ENCODE peak calls at places on chromosomes 7 and 10, in nine cellular contexts. E, Z, O, R, X, I, H, P and N are unnamed samples.
A peak's percentile ranks its signal among the peaks of the same experiment; 100 is the strongest.

GRCh38 chr7:44224216-44224950 is 23.6 kb downstream of the YKT6 start:
- DNase-seq in R (peak; percentile 34), Z (peak; percentile 6), O (no peak), X (no peak), E (peak; percentile 34), I (no peak), H (no peak), P (no peak), N (peak; percentile 36)

GRCh38 chr10:132158122-132158741 is 28.5 kb upstream of the DPYSL4 start:
- DNase-seq in X (no peak), O (no peak), R (no peak), Z (no peak), E (no peak), P (no peak), I (no peak), H (no peak), N (no peak)

GRCh38 chr10:97861351-97861750 is 11.7 kb downstream of the GOLGA7B start:
- DNase-seq in Z (no peak), P (no peak), I (peak; percentile 55), X (no peak), O (peak; percentile 93), H (no peak), E (peak; percentile 85), R (no peak), N (peak; percentile 93)

GRCh38 chr10:32372000-32372875 is 25.3 kb upstream of the EPC1 start:
- DNase-seq in I (no peak), O (no peak), Z (no peak), E (no peak), H (no peak), P (no peak), R (no peak), X (no peak), N (no peak)

GRCh38 chr7:71372991-71373390 is 241.0 kb downstream of the GALNT17 start:
- DNase-seq in X (no peak), I (no peak), O (no peak), P (no peak), Z (no peak), H (no peak), R (no peak), E (no peak), N (no peak)

GRCh38 chr10:53403688-53404087 is 631.1 kb upstream of the MBL2 start:
- DNase-seq in R (peak; percentile 56), X (peak; percentile 14), O (no peak), Z (peak; percentile 76), E (peak; percentile 58), I (peak; percentile 37), H (no peak), P (peak; percentile 28), N (no peak)

GRCh38 chr7:150380463-150380862 is 1.3 kb downstream of the ZNF775 start:
- DNase-seq in H (no peak), X (no peak), P (no peak), I (no peak), Z (no peak), R (no peak), O (no peak), E (no peak), N (no peak)

GRCh38 chr7:17640730-17641377 is 299.4 kb downstream of the SNX13 start:
- DNase-seq in I (peak; percentile 42), E (peak; percentile 60), R (no peak), P (no peak), Z (no peak), X (no peak), O (peak; percentile 18), H (no peak), N (no peak)

GRCh38 chr10:132059760-132060508 is 5.8 kb upstream of the JAKMIP3 start:
- DNase-seq in Z (no peak), R (no peak), H (peak; percentile 21), O (no peak), I (no peak), P (no peak), X (no peak), E (no peak), N (peak; percentile 46)

GRCh38 chr7:140003913-140004382 is 58.8 kb downstream of the PARP12 start:
- DNase-seq in H (no peak), X (peak; percentile 19), R (no peak), P (no peak), E (peak; percentile 68), O (peak; percentile 80), I (peak; percentile 69), Z (no peak), N (peak; percentile 49)

GRCh38 chr7:101216860-101217387 is 457 bp downstream of the PLOD3 start:
- DNase-seq in R (no peak), E (no peak), I (no peak), H (no peak), Z (no peak), O (no peak), X (no peak), P (peak; percentile 65), N (peak; percentile 16)

GRCh38 chr7:151838861-151839381 is 38.0 kb downstream of the PRKAG2 start:
- DNase-seq in E (peak; percentile 31), Z (peak; percentile 47), X (peak; percentile 35), R (peak; percentile 73), P (peak; percentile 27), H (no peak), I (no peak), O (no peak), N (no peak)

GRCh38 chr10:69634759-69635425 is 4.8 kb downstream of the FAM241B start:
- DNase-seq in E (no peak), Z (no peak), R (no peak), X (no peak), P (no peak), H (peak; percentile 28), O (no peak), I (no peak), N (no peak)

GRCh38 chr7:30445770-30446169 is 32.8 kb downstream of the NOD1 start:
- DNase-seq in Z (peak; percentile 64), E (no peak), P (peak; percentile 58), H (no peak), O (peak; percentile 6), X (peak; percentile 77), R (peak; percentile 91), I (peak; percentile 46), N (no peak)

GRCh38 chr7:149228831-149229471 is 10.5 kb upstream of the ZNF212 start:
- DNase-seq in H (no peak), X (no peak), I (no peak), O (no peak), Z (no peak), E (no peak), R (no peak), P (no peak), N (no peak)

GRCh38 chr7:40015790-40016296 is 65.8 kb downstream of the CDK13 start:
- DNase-seq in H (no peak), X (peak; percentile 31), O (no peak), E (peak; percentile 3), R (no peak), I (peak; percentile 5), P (no peak), Z (no peak), N (peak; percentile 39)

GRCh38 chr10:21501109-21501508 is 24.4 kb downstream of the SKIDA1 start:
- DNase-seq in Z (no peak), E (no peak), X (no peak), P (no peak), H (no peak), I (no peak), O (no peak), R (no peak), N (no peak)
- H3K4me3 ChIP-seq in Z (no peak overlapping the region), E (no peak overlapping the region), X (no peak overlapping the region), P (no peak overlapping the region), H (no peak overlapping the region), I (no peak overlapping the region), O (no peak overlapping the region), R (no peak overlapping the region), N (no peak overlapping the region)

GRCh38 chr10:110013615-110014293 is 6.0 kb downstream of the ADD3 start:
- DNase-seq in R (no peak), O (no peak), P (no peak), I (peak; percentile 47), E (peak; percentile 71), X (no peak), Z (no peak), H (no peak), N (peak; percentile 78)

GRCh38 chr10:110016957-110017514 is 9.3 kb downstream of the ADD3 start:
- DNase-seq in P (no peak), E (no peak), X (no peak), H (no peak), I (no peak), O (no peak), Z (no peak), R (no peak), N (no peak)

GRCh38 chr10:110017940-110018339 is 10.2 kb downstream of the ADD3 start:
- DNase-seq in X (no peak), H (no peak), O (no peak), P (no peak), I (no peak), R (no peak), E (no peak), Z (no peak), N (no peak)

GRCh38 chr10:110020265-110020664 is 12.5 kb downstream of the ADD3 start:
- DNase-seq in Z (no peak), X (no peak), H (no peak), E (no peak), O (no peak), R (no peak), P (no peak), I (no peak), N (no peak)

DNA sequence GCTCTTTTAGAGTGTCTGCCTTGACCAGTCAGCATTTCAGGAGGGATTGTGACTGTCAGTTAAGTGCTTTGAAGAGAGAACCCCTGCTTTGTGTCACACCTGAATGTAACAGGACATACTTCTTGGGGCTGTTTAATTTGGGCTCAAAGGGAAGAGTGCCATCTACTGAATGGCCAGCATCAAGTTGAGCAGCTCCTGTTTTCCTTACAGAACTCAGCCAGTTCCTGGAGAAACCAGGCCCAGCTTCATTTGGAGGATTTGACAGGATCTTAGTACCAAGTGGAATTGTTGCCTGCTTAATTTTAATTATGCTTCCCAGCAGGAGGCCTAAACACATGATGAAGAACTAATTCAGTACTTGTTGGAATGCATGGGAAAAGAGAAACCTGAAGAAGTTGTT is 8.3 kb downstream of the ADD3 start:
- DNase-seq in O (peak; percentile 8), H (no peak), P (no peak), Z (no peak), X (no peak), R (no peak), I (peak; percentile 17), E (peak; percentile 47), N (no peak)
- H3K4me3 ChIP-seq in O (no peak overlapping the region), H (no peak overlapping the region), P (no peak overlapping the region), Z (no peak overlapping the region), X (no peak overlapping the region), R (no peak overlapping the region), I (no peak overlapping the region), E (no peak overlapping the region), N (no peak overlapping the region)

GRCh38 chr7:76260171-76260703 is 42.2 kb upstream of the HSPB1 start:
- DNase-seq in E (peak; percentile 34), I (peak; percentile 62), X (no peak), H (peak; percentile 59), P (no peak), Z (no peak), R (no peak), O (no peak), N (no peak)
- H3K4me3 ChIP-seq in E (no peak overlapping the region), I (no peak overlapping the region), X (peak overlapping the region; percentile 12), H (no peak overlapping the region), P (no peak overlapping the region), Z (peak overlapping the region; percentile 27), R (peak overlapping the region; percentile 37), O (peak overlapping the region; percentile 62), N (no peak overlapping the region)

DNA sequence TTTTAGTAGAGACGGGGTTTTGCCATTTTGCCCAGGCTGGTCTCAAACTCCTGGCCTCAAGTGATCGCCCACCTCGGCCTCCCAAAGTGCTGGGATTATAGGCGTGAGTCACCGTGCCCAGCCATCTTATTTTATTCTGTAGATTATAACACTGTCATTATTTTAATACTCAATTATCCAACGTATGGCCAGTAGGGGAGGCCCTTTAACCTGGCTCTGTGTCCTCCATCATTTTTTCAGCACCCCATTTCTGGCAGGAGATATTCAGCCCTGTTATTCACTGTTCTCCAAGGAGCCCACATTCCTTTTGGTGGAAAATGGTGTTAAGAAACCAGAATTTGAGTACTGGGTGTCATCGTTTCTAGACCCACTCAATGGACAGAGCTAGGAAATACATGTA is 31.5 kb downstream of the PDSS1 start:
- DNase-seq in X (no peak), R (no peak), I (no peak), H (no peak), Z (no peak), O (no peak), E (no peak), P (no peak), N (no peak)
- H3K4me3 ChIP-seq in X (no peak overlapping the region), R (no peak overlapping the region), I (no peak overlapping the region), H (no peak overlapping the region), Z (no peak overlapping the region), O (no peak overlapping the region), E (no peak overlapping the region), P (no peak overlapping the region), N (no peak overlapping the region)